ENCODE peak calls at places on chromosomes 4 and X, in four cellular contexts. S is fibroblast of lung, V is heart right ventricle, C is upper lobe of left lung. B is an unnamed sample.

GRCh38 chr4:146059865-146060264 is 115.7 kb upstream of the LSM6 start:
- DNase-seq in C (no peak), V (no peak), S (no peak), B (no peak)

GRCh38 chrX:45775462-45775861 is 574.8 kb upstream of the DIPK2B start:
- DNase-seq in C (no peak), S (peak; percentile 86), V (no peak), B (no peak)

GRCh38 chr4:4507923-4508322 is 33.9 kb downstream of the STX18 start:
- DNase-seq in S (no peak), C (no peak), V (no peak), B (no peak)

GRCh38 chr4:113837397-113837796 is 75.9 kb upstream of the CAMK2D start:
- DNase-seq in C (no peak), S (peak; percentile 91), V (no peak), B (no peak)

GRCh38 chrX:13387656-13388421 is 68.0 kb upstream of the ATXN3L start:
- DNase-seq in V (no peak), C (no peak), S (peak; percentile 80), B (no peak)

GRCh38 chr4:24689212-24689611 is 104.9 kb upstream of the DHX15 start:
- DNase-seq in V (no peak), C (no peak), S (peak; percentile 6), B (no peak)

GRCh38 chr4:116180056-116180690 is 905.2 kb downstream of the TRAM1L1 start:
- DNase-seq in S (no peak), C (no peak), V (no peak), B (no peak)

GRCh38 chrX:36961590-36961989 is 46.6 kb upstream of the FAM47C start:
- DNase-seq in S (no peak), C (no peak), V (no peak), B (no peak)

GRCh38 chrX:119790977-119791436 is 423 bp downstream of the RPL39 start:
- DNase-seq in V (peak; percentile 5), S (peak; percentile 17), C (peak; percentile 88), B (peak; percentile 31)

GRCh38 chrX:55767100-55767499 is 49.6 kb downstream of the RRAGB start:
- DNase-seq in V (no peak), C (no peak), S (peak; percentile 53), B (no peak)

GRCh38 chr4:996030-996993 is 3.1 kb upstream of the SLC26A1 start:
- DNase-seq in S (no peak), C (peak; percentile 70), V (no peak), B (peak; percentile 54)

GRCh38 chr4:77040856-77041576 is 34.8 kb downstream of the CCNI start:
- DNase-seq in V (no peak), S (peak; percentile 44), C (no peak), B (no peak)

GRCh38 chrX:356385-357034 is 30.2 kb downstream of the PPP2R3B start:
- DNase-seq in C (peak; percentile 42), V (no peak), S (peak; percentile 96), B (no peak)

GRCh38 chrX:44223150-44223549 is 120.3 kb downstream of the EFHC2 start:
- DNase-seq in C (no peak), S (peak; percentile 77), V (no peak), B (no peak)

GRCh38 chr4:1991596-1992434 is 17.0 kb downstream of the NELFA start:
- DNase-seq in C (peak; percentile 71), V (no peak), S (no peak), B (no peak)

GRCh38 chrX:72079607-72080006 is 52.1 kb downstream of the RTL5 start:
- DNase-seq in S (no peak), C (no peak), V (peak; percentile 62), B (peak; percentile 57)

GRCh38 chrX:39886282-39886681 is 211.5 kb downstream of the BCOR start:
- DNase-seq in S (no peak), V (peak; percentile 30), C (no peak), B (peak; percentile 40)

GRCh38 chrX:2192584-2193272 is 308.0 kb downstream of the DHRSX start:
- DNase-seq in C (no peak), S (no peak), V (no peak), B (no peak)

GRCh38 chr4:35516102-35516501 is 728.2 kb downstream of the ARAP2 start:
- DNase-seq in C (no peak), V (no peak), S (no peak), B (no peak)

GRCh38 chr4:189021831-189022230 is 882.6 kb downstream of the TRIML1 start:
- DNase-seq in V (no peak), C (no peak), S (peak; percentile 25), B (no peak)

GRCh38 chr4:169934794-169935400 is 91.3 kb downstream of the MFAP3L start:
- DNase-seq in S (no peak), C (no peak), V (no peak), B (no peak)

GRCh38 chr4:185920691-185921260 is 108.8 kb upstream of the SORBS2 start:
- DNase-seq in S (no peak), V (no peak), C (no peak), B (no peak)

GRCh38 chr4:179145746-179146530 is 1703.7 kb upstream of the AGA start:
- DNase-seq in S (peak; percentile 90), V (no peak), C (no peak), B (no peak)

GRCh38 chr4:54225671-54226398 is 3.3 kb upstream of the PDGFRA start:
- DNase-seq in V (no peak), S (no peak), C (peak; percentile 69), B (no peak)

GRCh38 chrX:30212172-30212571 is 3.2 kb upstream of the MAGEB2 start:
- DNase-seq in C (no peak), V (no peak), S (no peak), B (no peak)

GRCh38 chrX:16592194-16592770 is 57.7 kb upstream of the S100G start:
- DNase-seq in C (no peak), S (no peak), V (no peak), B (no peak)

GRCh38 chr4:59002148-59002547 is 1892.0 kb upstream of the IGFBP7 start:
- DNase-seq in S (no peak), V (no peak), C (no peak), B (no peak)

GRCh38 chrX:281166-281999 is at the start of gene PLCXD1:
- DNase-seq in C (no peak), V (no peak), S (peak; percentile 24), B (no peak)

GRCh38 chrX:128975716-128976115 is 547.6 kb downstream of the SMARCA1 start:
- DNase-seq in V (no peak), C (no peak), S (no peak), B (no peak)

GRCh38 chr4:150305995-150306394 is 227.8 kb downstream of the DCLK2 start:
- DNase-seq in V (no peak), C (no peak), S (peak; percentile 81), B (no peak)

GRCh38 chr4:5905714-5906113 is 12.8 kb upstream of the CRMP1 start:
- DNase-seq in C (no peak), V (no peak), S (no peak), B (no peak)

GRCh38 chr4:152398060-152398459 is 137.8 kb downstream of the FBXW7 start:
- DNase-seq in C (no peak), V (no peak), S (peak; percentile 12), B (no peak)

GRCh38 chrX:47221756-47222155 is 3.3 kb downstream of the CDK16 start:
- DNase-seq in S (no peak), V (no peak), C (no peak), B (no peak)

GRCh38 chr4:16217300-16218051 is 8.8 kb downstream of the TAPT1 start:
- DNase-seq in C (no peak), V (no peak), S (no peak), B (no peak)

GRCh38 chrX:107902721-107903120 is 77.1 kb downstream of the MID2 start:
- DNase-seq in V (no peak), S (no peak), C (no peak), B (no peak)
- TF ChIP-seq CTCF in V (no peak), S (no peak), C (no peak), B (no peak)

GRCh38 chr4:142671516-142671915 is 174.6 kb downstream of the INPP4B start:
- DNase-seq in S (no peak), C (no peak), V (no peak), B (no peak)
- H3K9me3 ChIP-seq in S (no peaks in the 10 kb centered on the region), C (peaks cover 4% of the 10 kb centered on the region), V (peaks cover 9% of the 10 kb centered on the region), B (peaks cover 11% of the 10 kb centered on the region)

GRCh38 chr4:105710012-105710600 is 1.5 kb downstream of the GSTCD start:
- DNase-seq in C (peak; percentile 3), V (no peak), S (no peak), B (no peak)

GRCh38 chr4:105709081-105709450 is 482 bp downstream of the GSTCD start:
- DNase-seq in V (peak; percentile 8), C (no peak), S (peak; percentile 21), B (no peak)

GRCh38 chr4:105707783-105708182 is 706 bp downstream of the INTS12 start:
- DNase-seq in V (no peak), S (no peak), C (no peak), B (no peak)

GRCh38 chr4:105710678-105711077 is 2.1 kb downstream of the GSTCD start:
- DNase-seq in S (peak; percentile 2), V (no peak), C (no peak), B (no peak)

GRCh38 chr4:105708376-105709080 is at the start of the genes GSTCD and INTS12:
- DNase-seq in S (peak; percentile 92), C (peak; percentile 89), V (peak; percentile 93), B (peak; percentile 91)
- H3K36me3 ChIP-seq in S (no peaks in the 10 kb centered on the region), C (no peaks in the 10 kb centered on the region), V (no peaks in the 10 kb centered on the region), B (peaks cover 3% of the 10 kb centered on the region)

GRCh38 chrX:110853610-110854009 is 58.0 kb upstream of the CHRDL1 start:
- DNase-seq in V (peak; percentile 3), S (peak; percentile 14), C (no peak), B (no peak)
- TF ChIP-seq CTCF in V (no peak), S (no peak), C (no peak), B (no peak)

DNA sequence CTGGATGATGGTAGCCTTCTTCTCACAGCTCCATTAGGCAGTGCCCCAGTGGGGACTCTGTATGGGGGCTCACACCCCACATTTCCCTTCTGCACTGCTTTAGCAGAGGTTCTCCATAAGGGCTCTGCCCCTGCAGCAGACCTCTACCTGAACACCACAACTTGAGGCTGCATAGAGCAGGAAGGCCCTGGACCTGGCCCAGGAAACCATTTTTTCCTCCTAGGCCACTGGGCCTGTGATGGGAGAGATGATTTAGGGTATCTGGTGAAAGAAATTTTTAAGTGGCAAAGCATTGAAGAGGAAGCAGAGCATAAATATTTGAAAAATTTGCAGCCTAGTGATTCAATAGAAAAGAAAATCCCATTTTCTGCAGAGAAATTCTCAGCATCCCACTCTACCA is 17.3 kb downstream of the F8A3 start:
- DNase-seq in V (no peak), S (no peak), C (no peak), B (no peak)
- H3K9me3 ChIP-seq in V (peaks cover 7% of the 10 kb centered on the region), S (no peaks in the 10 kb centered on the region), C (no peaks in the 10 kb centered on the region), B (peaks cover 6% of the 10 kb centered on the region)